ENCODE peak calls at places on chromosomes 3 and 15, in four cellular contexts. One of them, this sample, is unnamed.

GRCh38 chr3:184537885-184538599 is 23.5 kb upstream of the EPHB3 start:
- DNase-seq in HepG2: no peak
- DNase-seq in K562: no peak
- DNase-seq in GM12878: no peak
- DNase-seq in this sample: no peak

GRCh38 chr3:66397745-66398144 is 103.1 kb downstream of the LRIG1 start:
- DNase-seq in HepG2: no peak
- DNase-seq in K562: no peak
- DNase-seq in GM12878: no peak
- DNase-seq in this sample: no peak

GRCh38 chr3:127034990-127035652 is 52.2 kb downstream of the PLXNA1 start:
- DNase-seq in HepG2: no peak
- DNase-seq in K562: no peak
- DNase-seq in GM12878: no peak
- DNase-seq in this sample: no peak

GRCh38 chr3:127706312-127706711 is 33.6 kb downstream of the ABTB1 start:
- DNase-seq in HepG2: no peak
- DNase-seq in K562: no peak
- DNase-seq in GM12878: no peak
- DNase-seq in this sample: no peak

GRCh38 chr3:126064627-126065258 is 19.2 kb downstream of the SLC41A3 start:
- DNase-seq in HepG2: no peak
- DNase-seq in K562: no peak
- DNase-seq in GM12878: no peak
- DNase-seq in this sample: no peak

GRCh38 chr3:44960387-44961026 is 15.5 kb downstream of the ZDHHC3 start:
- DNase-seq in HepG2: no peak
- DNase-seq in K562: no peak
- DNase-seq in GM12878: no peak
- DNase-seq in this sample: no peak

GRCh38 chr15:63234479-63234878 is 42.9 kb upstream of the APH1B start:
- DNase-seq in HepG2: no peak
- DNase-seq in K562: no peak
- DNase-seq in GM12878: no peak
- DNase-seq in this sample: no peak

GRCh38 chr3:58521917-58522680 is 14.9 kb downstream of the ACOX2 start:
- DNase-seq in HepG2: peak; percentile 46
- DNase-seq in K562: no peak
- DNase-seq in GM12878: no peak
- DNase-seq in this sample: no peak

GRCh38 chr15:69417581-69417980 is 3.4 kb downstream of the KIF23 start:
- DNase-seq in HepG2: no peak
- DNase-seq in K562: no peak
- DNase-seq in GM12878: no peak
- DNase-seq in this sample: no peak

GRCh38 chr3:56986347-56986746 is 74.1 kb upstream of the SPATA12 start:
- DNase-seq in HepG2: no peak
- DNase-seq in K562: no peak
- DNase-seq in GM12878: no peak
- DNase-seq in this sample: no peak

GRCh38 chr3:56983427-56983826 is 77.0 kb upstream of the SPATA12 start:
- DNase-seq in HepG2: no peak
- DNase-seq in K562: no peak
- DNase-seq in GM12878: no peak
- DNase-seq in this sample: no peak

GRCh38 chr3:56988458-56988857 is 72.0 kb upstream of the SPATA12 start:
- DNase-seq in HepG2: no peak
- DNase-seq in K562: no peak
- DNase-seq in GM12878: no peak
- DNase-seq in this sample: no peak

GRCh38 chr3:56987238-56987932 is 73.1 kb upstream of the SPATA12 start:
- DNase-seq in HepG2: no peak
- DNase-seq in K562: no peak
- DNase-seq in GM12878: no peak
- DNase-seq in this sample: no peak

DNA sequence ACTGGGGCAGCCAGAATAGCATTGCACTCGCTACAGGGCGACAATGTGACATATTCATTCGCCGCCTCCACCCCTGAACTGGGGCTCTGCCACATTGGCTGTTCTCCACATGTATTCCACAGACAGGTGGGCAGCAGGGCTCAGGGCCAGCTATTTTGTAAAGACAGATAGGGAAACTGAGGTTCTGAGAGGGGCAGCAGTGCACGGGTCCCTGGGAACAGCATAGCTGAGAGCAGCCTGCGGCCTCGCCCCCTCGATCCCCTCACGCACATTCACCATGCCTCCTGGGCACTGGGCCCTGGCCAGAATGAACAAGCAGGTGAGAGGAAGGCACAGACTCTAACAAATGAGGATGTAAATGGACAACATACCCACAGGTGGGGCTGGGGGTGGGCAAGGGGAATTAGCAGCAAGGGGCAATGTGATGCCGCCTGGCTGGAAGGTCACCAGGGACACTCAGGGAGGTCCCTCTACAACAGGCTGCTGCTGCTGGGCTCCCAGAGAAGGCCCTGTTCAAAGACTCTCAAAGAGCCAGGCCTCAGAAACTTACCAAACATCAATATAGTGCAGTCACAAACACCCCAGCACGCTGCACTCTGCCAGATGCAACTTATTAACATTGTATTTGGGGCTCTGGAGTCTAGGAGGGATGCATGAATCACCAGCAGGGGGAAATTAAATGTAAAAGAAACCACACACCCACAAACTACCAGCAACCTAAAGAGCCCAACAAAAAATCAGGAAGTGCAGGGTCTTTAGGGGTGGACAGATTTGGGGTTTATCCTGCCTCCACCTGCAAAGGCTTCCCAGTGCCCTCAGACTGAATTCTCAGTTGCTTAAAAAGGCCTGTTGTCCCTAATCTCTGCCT is 74.8 kb upstream of the SPATA12 start:
- DNase-seq in HepG2: no peak
- DNase-seq in K562: no peak
- DNase-seq in GM12878: no peak
- DNase-seq in this sample: no peak
- TF ChIP-seq SRF in HepG2: no peak
- TF ChIP-seq SRF in K562: no peak
- TF ChIP-seq SRF in GM12878: no peak
- TF ChIP-seq SRF in this sample: no peak

GRCh38 chr3:69288161-69288895 is 97.6 kb downstream of the FRMD4B start:
- DNase-seq in HepG2: no peak
- DNase-seq in K562: no peak
- DNase-seq in GM12878: no peak
- DNase-seq in this sample: no peak
- TF ChIP-seq SRF in HepG2: no peak
- TF ChIP-seq SRF in K562: no peak
- TF ChIP-seq SRF in GM12878: no peak
- TF ChIP-seq SRF in this sample: no peak

GRCh38 chr3:72175305-72175858 is 390.4 kb upstream of the PROK2 start:
- DNase-seq in HepG2: no peak
- DNase-seq in K562: no peak
- DNase-seq in GM12878: no peak
- DNase-seq in this sample: no peak
- TF ChIP-seq SRF in HepG2: no peak
- TF ChIP-seq SRF in K562: no peak
- TF ChIP-seq SRF in GM12878: no peak
- TF ChIP-seq SRF in this sample: no peak

DNA sequence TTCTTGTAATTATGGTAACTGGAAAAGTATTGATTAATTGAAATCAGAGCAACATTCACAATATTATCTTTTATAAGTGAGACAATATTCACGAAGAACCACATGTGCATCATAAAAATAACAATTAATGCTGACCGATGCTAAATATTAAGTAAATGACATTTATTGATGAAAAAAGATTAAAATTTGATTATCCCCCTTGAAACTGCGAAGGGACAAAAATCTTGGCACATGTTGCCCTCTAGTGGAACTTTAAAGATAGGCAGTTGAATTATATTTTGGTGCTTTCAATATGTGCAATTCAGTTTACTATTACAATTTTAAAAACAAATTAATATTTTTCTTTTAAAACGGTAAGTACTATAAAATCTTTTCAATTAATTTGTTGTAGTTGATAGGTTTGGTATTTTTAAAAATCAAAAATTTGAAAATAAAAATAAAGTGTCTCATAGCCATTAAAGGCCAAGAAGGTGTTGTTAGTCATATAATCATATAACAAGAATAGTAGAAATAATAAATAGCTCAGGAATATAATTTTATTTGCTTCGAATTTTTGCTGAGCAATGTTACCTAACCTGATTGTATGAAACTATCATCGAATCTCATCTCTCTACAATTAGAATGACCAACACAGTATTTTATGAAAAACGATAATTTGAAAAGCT is 270.2 kb downstream of the ROBO1 start:
- DNase-seq in HepG2: no peak
- DNase-seq in K562: peak; percentile 12
- DNase-seq in GM12878: no peak
- DNase-seq in this sample: no peak
- TF ChIP-seq SRF in HepG2: no peak
- TF ChIP-seq SRF in K562: no peak
- TF ChIP-seq SRF in GM12878: no peak
- TF ChIP-seq SRF in this sample: no peak

GRCh38 chr3:129248286-129248979 is 973 bp upstream of the COPG1 start:
- DNase-seq in HepG2: no peak
- DNase-seq in K562: no peak
- DNase-seq in GM12878: no peak
- DNase-seq in this sample: no peak
- TF ChIP-seq SRF in HepG2: no peak
- TF ChIP-seq SRF in K562: no peak
- TF ChIP-seq SRF in GM12878: no peak
- TF ChIP-seq SRF in this sample: no peak

DNA sequence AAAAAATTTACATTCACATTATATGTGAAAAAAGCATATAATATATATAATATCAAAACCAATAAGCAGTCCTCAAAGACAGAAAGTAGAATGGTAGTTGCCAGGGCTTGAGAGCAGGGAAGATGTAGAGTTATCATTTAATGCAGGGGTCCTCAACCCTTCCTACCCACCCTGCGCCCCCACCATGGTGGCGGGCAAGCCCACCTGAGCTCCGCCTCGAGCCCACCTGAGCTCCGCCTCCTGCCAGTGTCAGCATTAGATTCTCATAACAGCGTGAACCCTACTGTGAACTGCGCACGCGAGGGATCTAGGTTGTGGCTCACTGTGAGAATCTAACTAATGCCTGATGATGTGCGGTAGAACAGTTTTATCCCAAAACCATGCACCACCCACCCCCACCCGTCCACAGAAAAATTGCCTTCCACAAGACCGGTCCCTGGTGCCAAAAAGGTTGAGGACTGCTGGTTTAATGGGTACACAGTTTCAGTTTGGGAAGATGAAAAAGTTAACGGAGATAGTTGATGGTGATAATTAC is 3.0 kb downstream of the TRIM59 start:
- DNase-seq in HepG2: no peak
- DNase-seq in K562: no peak
- DNase-seq in GM12878: no peak
- DNase-seq in this sample: no peak
- TF ChIP-seq SRF in HepG2: no peak
- TF ChIP-seq SRF in K562: no peak
- TF ChIP-seq SRF in GM12878: no peak
- TF ChIP-seq SRF in this sample: no peak

GRCh38 chr15:101358895-101359294 is 63.8 kb upstream of the SNRPA1 start:
- DNase-seq in HepG2: peak; percentile 8
- DNase-seq in K562: no peak
- DNase-seq in GM12878: no peak
- DNase-seq in this sample: no peak
- TF ChIP-seq SRF in HepG2: no peak
- TF ChIP-seq SRF in K562: no peak
- TF ChIP-seq SRF in GM12878: no peak
- TF ChIP-seq SRF in this sample: no peak

DNA sequence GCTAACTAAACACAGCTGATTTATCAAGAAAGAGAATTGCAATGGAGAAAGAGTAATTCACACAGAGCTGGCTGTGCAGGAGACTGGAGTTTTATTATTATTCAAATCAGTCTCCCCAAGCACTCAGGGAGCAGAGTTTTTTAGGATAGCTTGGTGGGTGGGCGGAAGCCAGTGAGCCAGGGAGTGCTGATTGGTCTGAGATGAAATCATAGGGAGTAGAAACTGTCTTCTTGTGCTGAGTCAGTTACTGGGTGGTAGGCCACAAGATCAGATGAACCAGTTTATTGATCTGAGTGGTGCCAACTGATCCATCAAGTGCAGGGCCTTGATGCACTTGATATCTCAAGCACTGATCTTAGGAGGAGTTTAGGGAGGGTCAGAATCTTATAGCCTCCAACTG is 891.9 kb upstream of the CADM2 start:
- DNase-seq in HepG2: no peak
- DNase-seq in K562: no peak
- DNase-seq in GM12878: no peak
- DNase-seq in this sample: no peak
- TF ChIP-seq SRF in HepG2: no peak
- TF ChIP-seq SRF in K562: no peak
- TF ChIP-seq SRF in GM12878: no peak
- TF ChIP-seq SRF in this sample: no peak

DNA sequence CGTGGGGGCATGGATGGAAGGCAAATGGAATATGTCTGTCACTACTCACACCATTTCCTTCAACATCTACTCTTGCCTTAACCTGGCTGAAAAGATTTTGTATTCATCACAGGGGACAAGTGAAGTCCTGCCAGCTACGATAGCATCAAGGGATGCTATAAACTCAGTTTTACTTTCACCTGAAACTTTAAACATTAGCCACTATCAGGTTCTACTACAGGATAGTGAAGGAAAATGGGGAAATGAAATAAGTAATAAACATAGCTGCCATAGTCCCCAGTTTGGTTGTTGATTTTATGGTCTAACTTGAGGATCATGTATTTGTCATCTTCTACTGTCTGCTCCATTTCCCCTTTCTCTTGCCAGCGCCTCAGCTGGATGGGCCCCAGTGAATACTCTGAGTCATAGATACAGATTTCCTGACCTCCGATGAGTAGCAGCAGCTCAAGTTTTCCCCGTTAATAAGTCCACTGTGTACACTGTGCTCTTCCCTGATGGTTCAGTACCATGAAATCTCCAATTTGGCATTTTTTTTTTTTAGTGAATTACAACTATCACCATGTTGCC is 338.2 kb upstream of the SLCO3A1 start:
- DNase-seq in HepG2: no peak
- DNase-seq in K562: no peak
- DNase-seq in GM12878: no peak
- DNase-seq in this sample: no peak
- TF ChIP-seq SRF in HepG2: no peak
- TF ChIP-seq SRF in K562: no peak
- TF ChIP-seq SRF in GM12878: no peak
- TF ChIP-seq SRF in this sample: no peak

This sample was measured in HCT116.